ENCODE peak calls at places on chromosomes 4 and X, in eight cellular contexts. A, G, C, I, E, D, P and N are unnamed samples.

GRCh38 chr4:84767163-84767562 is 184.2 kb downstream of the CDS1 start:
- DNase-seq in I (no peak), A (no peak), C (no peak), D (no peak), G (no peak), P (no peak), E (no peak), N (no peak)

GRCh38 chr4:82903737-82904136 is 3.2 kb downstream of the THAP9 start:
- DNase-seq in E (no peak), I (no peak), C (no peak), A (no peak), D (no peak), G (no peak), P (no peak), N (no peak)

GRCh38 chrX:154063234-154063633 is 34.3 kb downstream of the MECP2 start:
- DNase-seq in I (no peak), P (no peak), A (no peak), G (no peak), C (no peak), D (no peak), E (no peak), N (no peak)

GRCh38 chrX:130184857-130185256 is 13.1 kb downstream of the RAB33A start:
- DNase-seq in A (no peak), C (no peak), P (no peak), E (no peak), I (no peak), G (no peak), D (no peak), N (no peak)

GRCh38 chr4:152860057-152860456 is 76.1 kb upstream of the FHDC1 start:
- DNase-seq in P (no peak), D (no peak), I (no peak), E (no peak), G (no peak), A (no peak), C (no peak), N (no peak)

GRCh38 chr4:43816107-43816506 is 632.5 kb downstream of the KCTD8 start:
- DNase-seq in G (no peak), P (no peak), E (no peak), C (no peak), A (no peak), D (no peak), I (no peak), N (no peak)

GRCh38 chr4:36241771-36242170 is 2.5 kb downstream of the ARAP2 start:
- DNase-seq in I (no peak), G (no peak), E (no peak), A (no peak), D (no peak), P (no peak), C (peak; percentile 65), N (no peak)

GRCh38 chrX:139889760-139890159 is 43.1 kb downstream of the ATP11C start:
- DNase-seq in I (no peak), P (no peak), C (no peak), G (no peak), E (no peak), D (no peak), A (no peak), N (no peak)

GRCh38 chr4:4457803-4458550 is 71.1 kb downstream of the NSG1 start:
- DNase-seq in G (no peak), D (no peak), I (no peak), C (no peak), E (no peak), A (no peak), P (no peak), N (no peak)

GRCh38 chrX:56763556-56764152 is 34.6 kb downstream of the NBDY start:
- DNase-seq in I (no peak), A (peak; percentile 64), C (peak; percentile 90), D (no peak), E (no peak), P (no peak), G (no peak), N (no peak)

GRCh38 chr4:2079006-2079405 is 19.9 kb downstream of the NAT8L start:
- DNase-seq in C (no peak), I (no peak), E (peak; percentile 15), A (no peak), G (no peak), P (no peak), D (no peak), N (no peak)

GRCh38 chr4:105357258-105357657 is 116.6 kb downstream of the PPA2 start:
- DNase-seq in E (no peak), A (no peak), I (no peak), G (no peak), P (no peak), C (no peak), D (no peak), N (no peak)

GRCh38 chr4:1201851-1202525 is 29.6 kb upstream of the SPON2 start:
- DNase-seq in G (no peak), E (peak; percentile 89), I (peak; percentile 93), D (no peak), C (peak; percentile 92), A (peak; percentile 80), P (peak; percentile 46), N (no peak)

GRCh38 chr4:76614589-76614988 is 179.6 kb downstream of the SHROOM3 start:
- DNase-seq in D (no peak), P (no peak), C (no peak), A (no peak), I (no peak), E (no peak), G (no peak), N (no peak)

GRCh38 chr4:74933562-74934015 is 673 bp downstream of the PARM1 start:
- DNase-seq in I (no peak), P (no peak), D (no peak), A (no peak), C (peak; percentile 2), E (no peak), G (no peak), N (peak; percentile 35)

GRCh38 chr4:14994242-14994641 is 8.0 kb upstream of the CPEB2 start:
- DNase-seq in C (no peak), D (no peak), A (no peak), E (no peak), I (no peak), P (no peak), G (peak; percentile 19), N (no peak)

GRCh38 chrX:119236599-119237525 is 777 bp downstream of the PGRMC1 start:
- DNase-seq in D (no peak), C (peak; percentile 15), G (peak; percentile 28), E (peak; percentile 44), A (no peak), P (no peak), I (peak; percentile 58), N (peak; percentile 38)

GRCh38 chrX:22800806-22801205 is 199.0 kb upstream of the DDX53 start:
- DNase-seq in I (no peak), C (no peak), P (no peak), A (no peak), D (no peak), E (no peak), G (no peak), N (no peak)

GRCh38 chr4:119897260-119897659 is 169.4 kb downstream of the MAD2L1 start:
- DNase-seq in G (no peak), P (no peak), I (no peak), A (no peak), C (no peak), E (no peak), D (no peak), N (peak; percentile 20)

GRCh38 chrX:154534526-154535322 is 11.9 kb downstream of the G6PD start:
- DNase-seq in E (peak; percentile 89), I (peak; percentile 92), A (peak; percentile 78), P (peak; percentile 45), G (peak; percentile 89), D (peak; percentile 81), C (peak; percentile 90), N (peak; percentile 30)

GRCh38 chr4:41022116-41022515 is 192.2 kb downstream of the APBB2 start:
- DNase-seq in I (no peak), E (no peak), C (no peak), G (no peak), D (no peak), A (no peak), P (peak; percentile 51), N (no peak)

GRCh38 chr4:33831667-33832066 is 2412.6 kb downstream of the ARAP2 start:
- DNase-seq in E (no peak), P (peak; percentile 41), D (no peak), I (no peak), A (no peak), G (no peak), C (no peak), N (no peak)

GRCh38 chrX:8971116-8971515 is 62.8 kb downstream of the FAM9B start:
- DNase-seq in P (no peak), E (no peak), C (peak; percentile 63), D (no peak), A (no peak), G (no peak), I (no peak), N (peak; percentile 33)

GRCh38 chrX:109890910-109891502 is 111.9 kb upstream of the TMEM164 start:
- DNase-seq in E (peak; percentile 56), A (peak; percentile 10), D (peak; percentile 24), C (peak; percentile 44), P (peak; percentile 10), I (peak; percentile 67), G (peak; percentile 62), N (peak; percentile 25)

GRCh38 chr4:52529983-52530382 is 129.1 kb downstream of the USP46 start:
- DNase-seq in P (no peak), E (no peak), I (no peak), C (no peak), A (no peak), D (no peak), G (no peak), N (no peak)

GRCh38 chr4:163540977-163541376 is 46.5 kb downstream of the TMA16 start:
- DNase-seq in P (peak; percentile 29), C (no peak), I (no peak), E (no peak), G (no peak), D (no peak), A (no peak), N (no peak)

GRCh38 chr4:5186584-5187170 is 135.4 kb downstream of the STK32B start:
- DNase-seq in G (no peak), I (no peak), E (no peak), D (no peak), C (no peak), A (no peak), P (no peak), N (peak; percentile 19)